ENCODE peak calls at places on chromosomes 3 and 15, in five cellular contexts. J is fibroblast of pulmonary artery, H is Panc1, Q is OCI-LY7, U is IMR-90. F is an unnamed sample.

GRCh38 chr15:90336705-90337141 is 15.4 kb upstream of the ZNF774 start:
- DNase-seq in J (no peak), U (peak; percentile 85), Q (peak; percentile 23), H (no peak), F (peak; percentile 77)

GRCh38 chr3:24123596-24123995 is 178.5 kb downstream of the NR1D2 start:
- DNase-seq in Q (no peak), U (peak; percentile 6), J (peak; percentile 18), H (no peak), F (peak; percentile 69)

GRCh38 chr3:30511524-30512278 is 94.7 kb upstream of the TGFBR2 start:
- DNase-seq in U (peak; percentile 98), Q (no peak), H (no peak), J (peak; percentile 99), F (peak; percentile 98)

GRCh38 chr3:47365213-47366153 is 15.3 kb upstream of the PTPN23 start:
- DNase-seq in Q (no peak), U (peak; percentile 76), J (peak; percentile 83), H (no peak), F (peak; percentile 67)

GRCh38 chr15:41493205-41493901 is at the start of gene ITPKA:
- DNase-seq in J (peak; percentile 67), Q (peak; percentile 59), H (no peak), U (peak; percentile 78), F (peak; percentile 86)

GRCh38 chr3:81580399-81580798 is 181.0 kb downstream of the GBE1 start:
- DNase-seq in Q (no peak), H (no peak), U (no peak), J (no peak), F (no peak)

GRCh38 chr3:146594843-146595482 is 10.2 kb downstream of the PLSCR5 start:
- DNase-seq in Q (peak; percentile 5), J (peak; percentile 44), H (no peak), U (peak; percentile 33), F (peak; percentile 52)

GRCh38 chr3:42668793-42669217 is 15.3 kb downstream of the ZBTB47 start:
- DNase-seq in U (no peak), Q (no peak), H (no peak), J (peak; percentile 31), F (no peak)

GRCh38 chr15:86001200-86001599 is 78.5 kb upstream of the AGBL1 start:
- DNase-seq in Q (no peak), J (no peak), H (no peak), U (no peak), F (no peak)

GRCh38 chr15:25863968-25864580 is 947 bp upstream of the ATP10A start:
- DNase-seq in U (no peak), Q (no peak), H (no peak), J (no peak), F (no peak)

GRCh38 chr15:91099616-91100560 is at the start of gene SV2B:
- DNase-seq in H (no peak), U (peak; percentile 42), Q (no peak), J (peak; percentile 20), F (peak; percentile 26)

GRCh38 chr15:35305906-35306305 is 220.8 kb upstream of the NANOGP8 start:
- DNase-seq in U (peak; percentile 92), Q (no peak), H (no peak), J (peak; percentile 66), F (peak; percentile 67)

GRCh38 chr3:168398371-168399030 is 302.8 kb upstream of the GOLIM4 start:
- DNase-seq in U (peak; percentile 81), J (peak; percentile 45), Q (no peak), H (no peak), F (peak; percentile 6)

GRCh38 chr3:18290130-18290529 is 135.0 kb downstream of the SATB1 start:
- DNase-seq in H (no peak), J (no peak), U (no peak), Q (no peak), F (no peak)

GRCh38 chr3:159130108-159130507 is 328.3 kb downstream of the MFSD1 start:
- DNase-seq in H (peak; percentile 10), U (peak; percentile 1), Q (no peak), J (no peak), F (peak; percentile 36)

GRCh38 chr3:184241447-184242296 is 7.1 kb downstream of the ALG3 start:
- DNase-seq in H (no peak), U (peak; percentile 21), Q (peak; percentile 32), J (peak; percentile 53), F (peak; percentile 66)

GRCh38 chr3:194139085-194139976 is 3.4 kb downstream of the HES1 start:
- DNase-seq in H (no peak), Q (peak; percentile 34), J (peak; percentile 87), U (peak; percentile 76), F (peak; percentile 55)

GRCh38 chr15:79329186-79329611 is 18.3 kb downstream of the TMED3 start:
- DNase-seq in H (no peak), J (peak; percentile 91), Q (no peak), U (peak; percentile 68), F (peak; percentile 52)

GRCh38 chr3:193910310-193910709 is 225.6 kb upstream of the HES1 start:
- DNase-seq in Q (no peak), J (no peak), U (no peak), H (no peak), F (no peak)

GRCh38 chr3:186042521-186043202 is 66.2 kb downstream of the ETV5 start:
- DNase-seq in H (no peak), U (peak; percentile 56), J (no peak), Q (no peak), F (no peak)

GRCh38 chr15:75158402-75158801 is 43.3 kb upstream of the C15orf39 start:
- DNase-seq in J (no peak), H (no peak), Q (no peak), U (no peak), F (no peak)

GRCh38 chr3:78741066-78741645 is 1026.6 kb downstream of the ROBO1 start:
- DNase-seq in U (no peak), Q (peak; percentile 8), H (no peak), J (no peak), F (no peak)

DNA sequence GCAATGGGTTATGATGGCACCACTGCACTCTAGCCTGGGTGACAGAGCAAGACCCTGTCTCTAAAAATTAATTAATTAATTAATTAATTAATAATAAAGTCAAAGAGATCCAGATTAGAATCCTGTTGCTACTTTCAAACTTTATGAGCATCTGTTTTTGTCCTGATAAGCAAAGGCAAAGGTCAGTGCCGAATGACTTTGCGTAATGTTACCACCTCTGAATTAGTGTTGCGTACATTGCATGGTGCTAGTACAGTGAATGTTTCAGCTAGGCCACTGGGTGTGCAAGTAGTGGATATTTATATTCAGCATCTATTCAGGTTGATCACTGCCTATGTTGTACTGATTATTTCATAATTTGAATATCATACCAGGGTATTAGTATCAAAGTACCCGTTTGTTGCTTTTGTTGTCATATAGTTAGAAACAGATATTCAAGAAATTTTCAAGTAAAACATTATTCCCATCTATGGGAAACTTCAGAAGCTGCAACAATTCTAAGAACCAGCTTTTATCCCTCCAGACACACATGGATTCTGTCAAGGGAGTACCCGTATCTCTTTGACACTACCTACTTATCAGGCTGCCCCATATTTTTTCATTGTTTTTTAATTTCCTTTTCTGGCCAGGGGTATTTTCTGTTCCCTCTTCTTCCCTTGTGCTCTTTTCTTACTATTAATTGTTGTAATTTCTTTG is 127.1 kb upstream of the GRM7 start:
- DNase-seq in U (no peak), J (no peak), H (no peak), Q (no peak), F (no peak)
- H3K4me3 ChIP-seq in U (no peak overlapping the region), J (no peak overlapping the region), H (no peak overlapping the region), Q (no peak overlapping the region), F (no peak overlapping the region)

DNA sequence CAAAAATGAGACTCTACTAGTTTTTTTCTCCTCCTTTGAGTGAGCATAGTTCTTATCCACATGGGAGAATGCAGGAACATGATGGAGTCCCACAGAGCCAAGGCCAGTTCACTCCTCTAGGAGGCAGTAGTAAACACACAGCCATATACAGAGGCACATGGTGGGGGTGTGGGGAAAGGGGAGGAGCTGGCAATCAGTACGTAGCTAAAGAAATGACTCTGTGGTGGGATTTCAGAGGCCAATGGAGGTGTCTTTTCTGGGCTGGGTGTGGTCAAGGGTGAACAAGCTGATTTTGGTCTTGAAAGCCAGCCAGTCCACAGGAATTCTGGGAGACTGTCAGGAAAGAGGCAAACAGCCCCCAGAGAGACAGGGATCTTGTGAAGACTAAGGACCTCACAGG is 6.6 kb upstream of the RAB11A start:
- DNase-seq in J (peak; percentile 74), Q (peak; percentile 78), H (no peak), U (peak; percentile 56), F (peak; percentile 59)
- TF ChIP-seq CTCF in J (peak; percentile 61), Q (peak; percentile 87), H (peak; percentile 72), U (peak; percentile 47), F (peak; percentile 57)

GRCh38 chr15:49155834-49156627 is 632 bp upstream of the COPS2 start:
- DNase-seq in U (peak; percentile 25), Q (peak; percentile 11), J (peak; percentile 41), H (no peak), F (peak; percentile 57)
- H3K4me3 ChIP-seq in U (peak overlapping the region; percentile 70), Q (peak overlapping the region; percentile 95), J (peak overlapping the region; percentile 100), H (peak overlapping the region; percentile 97), F (peak overlapping the region; percentile 98)

GRCh38 chr15:58758141-58758540 is 8.6 kb upstream of the ADAM10 start:
- DNase-seq in Q (peak; percentile 22), U (peak; percentile 33), J (peak; percentile 56), H (no peak), F (peak; percentile 28)
- TF ChIP-seq CTCF in Q (peak; percentile 71), U (peak; percentile 55), J (peak; percentile 32), H (peak; percentile 49), F (peak; percentile 38)

F was measured in foreskin fibroblast.